ENCODE peak calls at places on chromosome 16, in four cellular contexts. One of them, this sample, is unnamed.

GRCh38 chr16:27293343-27293742 is 20.4 kb upstream of the IL4R start:
- DNase-seq in ovary: no peak
- DNase-seq in lower leg skin: no peak
- DNase-seq in PC-9: no peak
- DNase-seq in this sample: no peak

GRCh38 chr16:78745491-78746019 is 646.1 kb downstream of the WWOX start:
- DNase-seq in PC-9: no peak
- DNase-seq in lower leg skin: no peak
- DNase-seq in ovary: no peak
- DNase-seq in this sample: no peak

GRCh38 chr16:13779676-13780075 is 140.3 kb upstream of the ERCC4 start:
- DNase-seq in PC-9: no peak
- DNase-seq in lower leg skin: no peak
- DNase-seq in ovary: no peak
- DNase-seq in this sample: no peak

GRCh38 chr16:84184775-84185174 is 2.1 kb downstream of the TAF1C start:
- DNase-seq in ovary: peak; percentile 74
- DNase-seq in lower leg skin: no peak
- DNase-seq in PC-9: no peak
- DNase-seq in this sample: no peak

GRCh38 chr16:87129771-87130170 is 187.4 kb downstream of the C16orf95 start:
- DNase-seq in lower leg skin: no peak
- DNase-seq in PC-9: peak; percentile 54
- DNase-seq in ovary: no peak
- DNase-seq in this sample: no peak

GRCh38 chr16:3282103-3282746 is 1.1 kb upstream of the ZNF263 start:
- DNase-seq in lower leg skin: peak; percentile 27
- DNase-seq in PC-9: peak; percentile 62
- DNase-seq in ovary: no peak
- DNase-seq in this sample: no peak

GRCh38 chr16:11101695-11102522 is 154.1 kb downstream of the SOCS1 start:
- DNase-seq in PC-9: no peak
- DNase-seq in ovary: no peak
- DNase-seq in lower leg skin: no peak
- DNase-seq in this sample: no peak

GRCh38 chr16:81694494-81695285 is 84.4 kb upstream of the PLCG2 start:
- DNase-seq in PC-9: no peak
- DNase-seq in lower leg skin: no peak
- DNase-seq in ovary: peak; percentile 74
- DNase-seq in this sample: no peak

GRCh38 chr16:76964464-76965154 is 226.4 kb upstream of the MON1B start:
- DNase-seq in PC-9: no peak
- DNase-seq in ovary: no peak
- DNase-seq in lower leg skin: no peak
- DNase-seq in this sample: no peak

GRCh38 chr16:25893332-25893731 is 201.6 kb downstream of the HS3ST4 start:
- DNase-seq in lower leg skin: no peak
- DNase-seq in ovary: no peak
- DNase-seq in PC-9: no peak
- DNase-seq in this sample: no peak

GRCh38 chr16:66416136-66416535 is 11.0 kb upstream of the BEAN1 start:
- DNase-seq in lower leg skin: no peak
- DNase-seq in PC-9: peak; percentile 44
- DNase-seq in ovary: no peak
- DNase-seq in this sample: no peak

GRCh38 chr16:69918241-69918640 is 32.9 kb upstream of the CLEC18A start:
- DNase-seq in ovary: no peak
- DNase-seq in PC-9: no peak
- DNase-seq in lower leg skin: no peak
- DNase-seq in this sample: no peak

GRCh38 chr16:73023752-73024570 is 24.0 kb downstream of the ZFHX3 start:
- DNase-seq in ovary: no peak
- DNase-seq in PC-9: no peak
- DNase-seq in lower leg skin: no peak
- DNase-seq in this sample: no peak

GRCh38 chr16:86431540-86431939 is 78.8 kb upstream of the FOXF1 start:
- DNase-seq in PC-9: no peak
- DNase-seq in ovary: no peak
- DNase-seq in lower leg skin: no peak
- DNase-seq in this sample: no peak

GRCh38 chr16:78479723-78480122 is 380.3 kb downstream of the WWOX start:
- DNase-seq in lower leg skin: no peak
- DNase-seq in ovary: no peak
- DNase-seq in PC-9: no peak
- DNase-seq in this sample: no peak

GRCh38 chr16:69618307-69618706 is 52.5 kb downstream of the NFAT5 start:
- DNase-seq in ovary: no peak
- DNase-seq in PC-9: no peak
- DNase-seq in lower leg skin: no peak
- DNase-seq in this sample: no peak

GRCh38 chr16:15521758-15522509 is 87.5 kb downstream of the BMERB1 start:
- DNase-seq in ovary: peak; percentile 48
- DNase-seq in lower leg skin: no peak
- DNase-seq in PC-9: no peak
- DNase-seq in this sample: no peak

GRCh38 chr16:11379420-11379819 is 34.2 kb downstream of the RMI2 start:
- DNase-seq in lower leg skin: no peak
- DNase-seq in PC-9: peak; percentile 43
- DNase-seq in ovary: no peak
- DNase-seq in this sample: peak; percentile 85

GRCh38 chr16:30064746-30065111 is 831 bp upstream of the ALDOA start:
- DNase-seq in ovary: no peak
- DNase-seq in lower leg skin: no peak
- DNase-seq in PC-9: no peak
- DNase-seq in this sample: no peak

GRCh38 chr16:79150128-79150527 is 450.4 kb downstream of the MAF start:
- DNase-seq in PC-9: no peak
- DNase-seq in lower leg skin: no peak
- DNase-seq in ovary: no peak
- DNase-seq in this sample: no peak

GRCh38 chr16:81214745-81215166 is 23.7 kb upstream of the BCO1 start:
- DNase-seq in ovary: no peak
- DNase-seq in PC-9: peak; percentile 38
- DNase-seq in lower leg skin: no peak
- DNase-seq in this sample: peak; percentile 14

GRCh38 chr16:561957-562938 is 2.1 kb downstream of the PRR35 start:
- DNase-seq in lower leg skin: no peak
- DNase-seq in PC-9: no peak
- DNase-seq in ovary: no peak
- DNase-seq in this sample: no peak

GRCh38 chr16:71254832-71255560 is 24.5 kb upstream of the HYDIN start:
- DNase-seq in lower leg skin: no peak
- DNase-seq in ovary: no peak
- DNase-seq in PC-9: no peak
- DNase-seq in this sample: no peak

GRCh38 chr16:31920373-31920772 is 46.8 kb downstream of the ZNF267 start:
- DNase-seq in PC-9: no peak
- DNase-seq in lower leg skin: no peak
- DNase-seq in ovary: no peak
- DNase-seq in this sample: no peak

GRCh38 chr16:31913668-31914067 is 40.1 kb downstream of the ZNF267 start:
- DNase-seq in ovary: no peak
- DNase-seq in PC-9: no peak
- DNase-seq in lower leg skin: no peak
- DNase-seq in this sample: no peak

GRCh38 chr16:31916056-31916488 is 42.5 kb downstream of the ZNF267 start:
- DNase-seq in ovary: no peak
- DNase-seq in lower leg skin: no peak
- DNase-seq in PC-9: no peak
- DNase-seq in this sample: no peak
- H3K4me3 ChIP-seq in ovary: no peak overlapping the region
- H3K4me3 ChIP-seq in lower leg skin: no peak overlapping the region
- H3K4me3 ChIP-seq in PC-9: peak overlapping the region; percentile 18
- H3K4me3 ChIP-seq in this sample: no peak overlapping the region

GRCh38 chr16:4377573-4378146 is 6.0 kb downstream of the VASN start:
- DNase-seq in PC-9: no peak
- DNase-seq in ovary: no peak
- DNase-seq in lower leg skin: no peak
- DNase-seq in this sample: no peak
- TF ChIP-seq CTCF in PC-9: no peak
- TF ChIP-seq CTCF in ovary: no peak
- TF ChIP-seq CTCF in lower leg skin: no peak
- TF ChIP-seq CTCF in this sample: no peak

DNA sequence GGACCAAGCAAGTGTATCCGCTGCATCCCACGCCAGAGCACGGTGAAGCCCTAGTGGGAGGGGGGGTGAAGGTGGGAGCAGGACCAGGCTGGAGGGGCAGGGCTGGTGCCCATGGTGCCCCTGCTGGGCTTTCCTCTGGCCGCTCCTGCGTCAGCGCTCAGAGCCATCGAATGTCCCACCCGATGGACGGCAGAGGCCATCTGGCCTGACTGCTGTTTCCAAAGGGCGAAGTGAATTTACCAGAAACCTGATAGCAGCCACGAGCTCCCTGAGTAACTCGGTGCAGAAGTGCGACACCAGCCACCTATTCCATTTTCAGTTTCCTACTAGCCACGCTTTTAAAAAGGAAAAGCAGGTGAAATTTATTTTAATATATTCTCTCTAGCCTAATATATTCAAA is 203.6 kb upstream of the CIBAR2 start:
- DNase-seq in PC-9: no peak
- DNase-seq in lower leg skin: no peak
- DNase-seq in ovary: no peak
- DNase-seq in this sample: no peak
- H3K4me3 ChIP-seq in PC-9: no peak overlapping the region
- H3K4me3 ChIP-seq in lower leg skin: no peak overlapping the region
- H3K4me3 ChIP-seq in ovary: no peak overlapping the region
- H3K4me3 ChIP-seq in this sample: no peak overlapping the region

DNA sequence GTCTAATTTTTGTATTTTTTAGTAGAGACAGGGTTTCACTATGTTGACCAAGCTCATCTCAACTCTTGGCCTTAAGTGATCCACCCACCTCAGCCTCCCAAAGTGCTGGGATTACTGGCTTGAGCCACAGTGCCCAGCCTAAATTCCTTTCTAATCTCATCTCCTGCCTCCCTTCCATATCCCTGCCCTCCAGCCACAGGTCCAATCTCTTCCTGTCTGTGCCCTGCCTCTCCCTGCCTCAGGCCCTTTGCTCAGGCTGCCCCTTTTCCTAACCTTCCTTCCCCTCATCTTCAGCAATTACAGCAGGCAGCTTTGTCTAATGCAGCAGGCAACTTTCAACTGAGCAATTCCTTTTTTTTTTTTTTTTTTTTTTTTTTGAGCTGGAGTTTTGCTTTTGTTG is 46.8 kb downstream of the CFAP20 start:
- DNase-seq in ovary: no peak
- DNase-seq in PC-9: no peak
- DNase-seq in lower leg skin: no peak
- DNase-seq in this sample: no peak
- TF ChIP-seq CTCF in ovary: no peak
- TF ChIP-seq CTCF in PC-9: no peak
- TF ChIP-seq CTCF in lower leg skin: no peak
- TF ChIP-seq CTCF in this sample: no peak

GRCh38 chr16:20675488-20676267 is 21.8 kb downstream of the ACSM1 start:
- DNase-seq in PC-9: peak; percentile 95
- DNase-seq in lower leg skin: peak; percentile 35
- DNase-seq in ovary: peak; percentile 49
- DNase-seq in this sample: peak; percentile 56
- H3K4me3 ChIP-seq in PC-9: peak overlapping the region; percentile 47
- H3K4me3 ChIP-seq in lower leg skin: peak overlapping the region; percentile 12
- H3K4me3 ChIP-seq in ovary: peak overlapping the region; percentile 78
- H3K4me3 ChIP-seq in this sample: peak overlapping the region; percentile 45

GRCh38 chr16:49527621-49528020 is 154.0 kb downstream of the C16orf78 start:
- DNase-seq in PC-9: no peak
- DNase-seq in lower leg skin: no peak
- DNase-seq in ovary: no peak
- DNase-seq in this sample: no peak
- TF ChIP-seq CTCF in PC-9: no peak
- TF ChIP-seq CTCF in lower leg skin: no peak
- TF ChIP-seq CTCF in ovary: no peak
- TF ChIP-seq CTCF in this sample: no peak

DNA sequence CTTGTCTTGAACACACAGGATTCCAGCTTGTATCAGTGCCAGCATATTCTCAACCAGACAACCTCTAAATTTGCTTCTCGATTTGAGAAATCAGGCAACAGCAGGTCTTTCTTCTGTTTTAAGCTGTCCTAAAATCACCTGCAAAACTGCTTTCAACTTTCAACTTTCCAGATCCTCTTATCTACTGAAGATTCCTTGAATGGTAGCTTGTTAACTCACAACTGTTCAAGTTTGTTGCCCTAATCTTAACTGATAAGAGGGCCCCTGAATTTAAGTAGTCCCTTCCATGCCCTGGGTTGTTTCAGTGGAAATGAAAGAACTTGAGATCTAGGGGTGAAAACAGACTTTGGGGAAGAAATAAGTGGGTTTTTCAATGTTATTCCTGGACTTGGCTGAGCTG is 57.2 kb downstream of the CHD9 start:
- DNase-seq in PC-9: no peak
- DNase-seq in ovary: no peak
- DNase-seq in lower leg skin: no peak
- DNase-seq in this sample: no peak
- H3K4me3 ChIP-seq in PC-9: no peak overlapping the region
- H3K4me3 ChIP-seq in ovary: no peak overlapping the region
- H3K4me3 ChIP-seq in lower leg skin: no peak overlapping the region
- H3K4me3 ChIP-seq in this sample: no peak overlapping the region

DNA sequence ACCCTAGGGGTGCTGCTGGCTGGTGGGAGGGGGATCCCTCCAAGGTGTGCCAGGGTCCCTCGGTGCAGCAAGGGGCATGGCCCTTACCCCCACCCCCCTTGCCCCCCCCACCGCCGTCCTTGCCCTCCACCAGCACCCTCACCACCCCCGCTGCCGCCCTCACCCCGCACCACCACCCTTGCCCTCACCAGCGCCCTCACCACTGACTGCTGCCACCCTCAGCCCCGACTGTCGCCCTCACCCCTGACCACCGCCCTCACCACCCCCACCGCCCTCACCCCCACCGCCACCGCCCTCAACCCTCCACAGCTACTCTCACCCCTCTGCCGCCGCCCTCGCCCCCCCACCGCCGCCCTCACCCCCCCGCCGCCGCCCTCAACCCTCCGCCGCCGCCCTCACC is 23.1 kb upstream of the ACSF3 start:
- DNase-seq in lower leg skin: no peak
- DNase-seq in PC-9: no peak
- DNase-seq in ovary: no peak
- DNase-seq in this sample: no peak
- TF ChIP-seq CTCF in lower leg skin: no peak
- TF ChIP-seq CTCF in PC-9: no peak
- TF ChIP-seq CTCF in ovary: no peak
- TF ChIP-seq CTCF in this sample: no peak

GRCh38 chr16:24737391-24737871 is 8.0 kb downstream of the TNRC6A start:
- DNase-seq in lower leg skin: no peak
- DNase-seq in PC-9: peak; percentile 60
- DNase-seq in ovary: no peak
- DNase-seq in this sample: no peak
- H3K4me3 ChIP-seq in lower leg skin: no peak overlapping the region
- H3K4me3 ChIP-seq in PC-9: peak overlapping the region; percentile 7
- H3K4me3 ChIP-seq in ovary: no peak overlapping the region
- H3K4me3 ChIP-seq in this sample: no peak overlapping the region

GRCh38 chr16:1933097-1933661 is 9.8 kb downstream of the MSRB1 start:
- DNase-seq in PC-9: no peak
- DNase-seq in ovary: no peak
- DNase-seq in lower leg skin: no peak
- DNase-seq in this sample: no peak

GRCh38 chr16:1930338-1930720 is 12.1 kb upstream of the HS3ST6 start:
- DNase-seq in ovary: no peak
- DNase-seq in lower leg skin: no peak
- DNase-seq in PC-9: no peak
- DNase-seq in this sample: no peak

GRCh38 chr16:1929578-1930337 is 11.5 kb upstream of the HS3ST6 start:
- DNase-seq in ovary: peak; percentile 95
- DNase-seq in PC-9: peak; percentile 50
- DNase-seq in lower leg skin: peak; percentile 81
- DNase-seq in this sample: peak; percentile 92

GRCh38 chr16:1929105-1929504 is 10.9 kb upstream of the HS3ST6 start:
- DNase-seq in ovary: no peak
- DNase-seq in PC-9: no peak
- DNase-seq in lower leg skin: no peak
- DNase-seq in this sample: no peak

GRCh38 chr16:1932050-1933028 is 10.7 kb downstream of the MSRB1 start:
- DNase-seq in ovary: no peak
- DNase-seq in lower leg skin: no peak
- DNase-seq in PC-9: no peak
- DNase-seq in this sample: no peak
- TF ChIP-seq CTCF in ovary: no peak
- TF ChIP-seq CTCF in lower leg skin: no peak
- TF ChIP-seq CTCF in PC-9: no peak
- TF ChIP-seq CTCF in this sample: no peak